ENCODE peak calls at places on chromosome 17, in five cellular contexts. P is endothelial cell of umbilical vein, M is transverse colon, V is right lobe of liver, F is H9. E is an unnamed sample.

GRCh38 chr17:35345445-35345925 is 27.9 kb downstream of the SLFN11 start:
- DNase-seq in P (no peak), M (no peak), V (no peak), F (peak), E (no peak)

GRCh38 chr17:35017021-35017420 is 36.7 kb downstream of the LIG3 start:
- DNase-seq in P (no peak), M (no peak), V (no peak), F (no peak), E (no peak)

GRCh38 chr17:66275651-66276050 is 26.8 kb upstream of the PRKCA start:
- DNase-seq in P (peak), M (no peak), V (peak), F (no peak), E (no peak)

GRCh38 chr17:50660042-50660886 is 25.6 kb downstream of the ABCC3 start:
- DNase-seq in P (peak), M (peak), V (no peak), F (no peak), E (no peak)

GRCh38 chr17:80475949-80476876 is at the start of gene NPTX1:
- DNase-seq in P (peak), M (no peak), V (no peak), F (no peak), E (no peak)

GRCh38 chr17:50028207-50029120 is 27.4 kb upstream of the ITGA3 start:
- DNase-seq in P (peak), M (no peak), V (no peak), F (peak), E (no peak)

GRCh38 chr17:48591435-48592077 is 1.5 kb upstream of the HOXB3 start:
- DNase-seq in P (no peak), M (no peak), V (no peak), F (no peak), E (no peak)

GRCh38 chr17:45279898-45280297 is 18.0 kb upstream of the SPATA32 start:
- DNase-seq in P (no peak), M (no peak), V (no peak), F (no peak), E (no peak)

GRCh38 chr17:76492989-76493501 is 8.2 kb downstream of the RHBDF2 start:
- DNase-seq in P (peak), M (peak), V (peak), F (no peak), E (peak)

GRCh38 chr17:36501351-36501750 is 14.9 kb downstream of the ZNHIT3 start:
- DNase-seq in P (no peak), M (no peak), V (no peak), F (peak), E (no peak)

GRCh38 chr17:55747209-55747608 is 3.6 kb upstream of the PCTP start:
- DNase-seq in P (no peak), M (no peak), V (no peak), F (no peak), E (no peak)

GRCh38 chr17:17545984-17546383 is 45.5 kb downstream of the PEMT start:
- DNase-seq in P (no peak), M (no peak), V (no peak), F (no peak), E (no peak)
- H3K27ac ChIP-seq in P (no peak), M (no peak), V (no peak), F (no peak), E (no peak)

GRCh38 chr17:31511176-31511540 is 119.7 kb downstream of the RAB11FIP4 start:
- DNase-seq in P (peak), M (peak), V (peak), F (no peak), E (no peak)

GRCh38 chr17:31508310-31509094 is 117.0 kb downstream of the RAB11FIP4 start:
- DNase-seq in P (no peak), M (no peak), V (no peak), F (peak), E (no peak)

GRCh38 chr17:31510273-31511175 is 119.0 kb downstream of the RAB11FIP4 start:
- DNase-seq in P (no peak), M (no peak), V (no peak), F (no peak), E (no peak)

GRCh38 chr17:31509095-31509804 is 117.8 kb downstream of the RAB11FIP4 start:
- DNase-seq in P (no peak), M (no peak), V (no peak), F (no peak), E (no peak)

DNA sequence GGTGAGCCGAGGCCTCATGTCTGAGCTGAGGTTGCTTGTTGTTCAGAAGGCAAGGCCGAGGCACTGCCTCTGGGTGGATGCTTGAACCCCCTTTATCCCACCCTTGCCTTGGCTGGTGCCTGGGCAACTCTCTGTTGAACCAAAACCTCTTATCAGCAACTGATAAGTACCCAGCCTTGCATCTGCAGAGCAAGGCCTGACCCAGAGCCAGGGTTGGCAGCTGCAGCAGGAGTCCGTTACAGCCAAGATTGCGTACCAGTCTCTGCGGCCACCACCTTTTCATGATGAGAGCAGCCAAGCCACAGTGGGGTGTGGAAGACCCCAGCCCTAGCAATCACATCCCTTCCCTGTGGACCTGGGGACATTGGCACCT is 118.3 kb downstream of the RAB11FIP4 start:
- DNase-seq in P (no peak), M (no peak), V (no peak), F (no peak), E (no peak)
- H3K27ac ChIP-seq in P (no peak), M (peak), V (peak), F (no peak), E (peak)

GRCh38 chr17:17134051-17134951 is 71.8 kb downstream of the PLD6 start:
- DNase-seq in P (no peak), M (no peak), V (peak), F (no peak), E (no peak)
- H3K27ac ChIP-seq in P (no peak), M (no peak), V (no peak), F (no peak), E (peak)

GRCh38 chr17:882827-883585 is 96.6 kb downstream of the NXN start:
- DNase-seq in P (peak), M (peak), V (no peak), F (peak), E (no peak)
- H3K27ac ChIP-seq in P (no peak), M (peak), V (peak), F (no peak), E (no peak)

GRCh38 chr17:3514873-3515272 is 39.1 kb downstream of the ASPA start:
- DNase-seq in P (no peak), M (no peak), V (no peak), F (no peak), E (no peak)

GRCh38 chr17:3513305-3514035 is 37.7 kb downstream of the ASPA start:
- DNase-seq in P (no peak), M (no peak), V (no peak), F (no peak), E (no peak)

GRCh38 chr17:3512512-3513171 is 36.8 kb downstream of the ASPA start:
- DNase-seq in P (no peak), M (peak), V (peak), F (no peak), E (peak)

GRCh38 chr17:3510090-3510489 is 34.3 kb downstream of the ASPA start:
- DNase-seq in P (no peak), M (no peak), V (no peak), F (no peak), E (no peak)

GRCh38 chr17:3511841-3512511 is 36.2 kb downstream of the ASPA start:
- DNase-seq in P (no peak), M (no peak), V (no peak), F (no peak), E (no peak)
- H3K27ac ChIP-seq in P (no peak), M (peak), V (peak), F (no peak), E (peak)

GRCh38 chr17:79167486-79167885 is 92.9 kb downstream of the ENGASE start:
- DNase-seq in P (no peak), M (no peak), V (no peak), F (no peak), E (no peak)
- H3K27ac ChIP-seq in P (no peak), M (no peak), V (no peak), F (no peak), E (no peak)

DNA sequence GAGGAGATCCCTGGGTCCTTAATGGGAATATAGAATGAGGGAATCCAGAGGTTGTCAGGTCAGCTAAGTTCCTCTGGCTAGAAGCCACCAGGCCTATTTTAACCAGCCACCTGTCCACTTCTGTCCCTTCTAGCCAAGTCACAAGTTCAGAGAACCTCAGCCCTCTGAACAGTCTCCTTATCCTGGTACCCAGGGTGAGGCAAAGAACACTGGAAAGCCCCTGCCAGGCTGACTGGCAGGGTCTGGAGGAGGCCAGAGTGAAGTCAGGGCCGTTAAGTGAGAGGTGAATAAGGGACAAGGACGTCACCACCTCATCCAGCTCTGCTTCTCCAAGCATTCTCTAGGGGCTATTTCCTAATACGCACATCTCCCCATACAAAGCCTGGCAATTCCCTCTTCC is 2.7 kb downstream of the CTDNEP1 start:
- DNase-seq in P (no peak), M (no peak), V (no peak), F (no peak), E (no peak)
- H3K27ac ChIP-seq in P (no peak), M (no peak), V (no peak), F (no peak), E (no peak)

E was measured in caudate nucleus.